ENCODE peak calls at places on chromosomes 11 and 22, in nine cellular contexts. Y is neural progenitor cell, J is endodermal cell, Q is suprapubic skin, Z is PC-3, R is A549, F is thyroid gland, G is kidney, C is Peyer's patch. E is an unnamed sample.

GRCh38 chr11:44654057-44654456 is 72.7 kb upstream of the TSPAN18 start:
- DNase-seq in Y (no peak), J (no peak), Q (no peak), Z (no peak), R (no peak), F (no peak), G (no peak), C (no peak), E (no peak)

GRCh38 chr11:1053121-1053901 is 16.8 kb upstream of the MUC6 start:
- DNase-seq in Y (no peak), J (no peak), Q (no peak), Z (peak), R (no peak), F (no peak), G (peak), C (no peak), E (no peak)

GRCh38 chr22:20750461-20751184 is 23.3 kb upstream of the SERPIND1 start:
- DNase-seq in Y (no peak), J (no peak), Q (no peak), Z (peak), R (peak), F (peak), G (peak), C (peak), E (no peak)

GRCh38 chr11:6205366-6205765 is at the start of gene C11orf42:
- DNase-seq in Y (no peak), J (no peak), Q (no peak), Z (no peak), R (no peak), F (no peak), G (no peak), C (no peak), E (no peak)

GRCh38 chr11:132844956-132845355 is 687.3 kb downstream of the OPCML start:
- DNase-seq in Y (no peak), J (no peak), Q (no peak), Z (peak), R (no peak), F (no peak), G (no peak), C (no peak), E (no peak)

GRCh38 chr22:40261783-40262182 is 84.1 kb downstream of the TNRC6B start:
- DNase-seq in Y (no peak), J (no peak), Q (no peak), Z (no peak), R (no peak), F (no peak), G (peak), C (no peak), E (no peak)

GRCh38 chr11:44623716-44624491 is 58.4 kb downstream of the CD82 start:
- DNase-seq in Y (no peak), J (peak), Q (peak), Z (no peak), R (no peak), F (peak), G (peak), C (peak), E (no peak)

GRCh38 chr11:95230054-95231034 is 658 bp downstream of the SESN3 start:
- DNase-seq in Y (peak), J (peak), Q (peak), Z (no peak), R (peak), F (peak), G (peak), C (peak), E (no peak)

GRCh38 chr11:57260937-57261783 is 24.1 kb upstream of the APLNR start:
- DNase-seq in Y (no peak), J (no peak), Q (no peak), Z (no peak), R (no peak), F (no peak), G (no peak), C (no peak), E (no peak)

GRCh38 chr11:125772834-125773505 is 5.7 kb downstream of the PATE2 start:
- DNase-seq in Y (no peak), J (no peak), Q (no peak), Z (no peak), R (no peak), F (no peak), G (no peak), C (no peak), E (no peak)

GRCh38 chr22:40235418-40235817 is 57.7 kb downstream of the TNRC6B start:
- DNase-seq in Y (no peak), J (no peak), Q (no peak), Z (peak), R (no peak), F (no peak), G (no peak), C (no peak), E (no peak)

GRCh38 chr11:10117709-10118341 is 176.2 kb downstream of the SBF2 start:
- DNase-seq in Y (no peak), J (no peak), Q (no peak), Z (peak), R (no peak), F (no peak), G (no peak), C (no peak), E (no peak)

GRCh38 chr11:19864141-19865120 is 151.8 kb downstream of the NAV2 start:
- DNase-seq in Y (peak), J (no peak), Q (no peak), Z (no peak), R (no peak), F (no peak), G (no peak), C (no peak), E (no peak)

GRCh38 chr11:43920598-43921419 is 21.6 kb upstream of the C11orf96 start:
- DNase-seq in Y (no peak), J (no peak), Q (no peak), Z (peak), R (peak), F (no peak), G (no peak), C (no peak), E (no peak)

GRCh38 chr11:47510231-47510630 is 42.7 kb downstream of the CELF1 start:
- DNase-seq in Y (no peak), J (no peak), Q (no peak), Z (peak), R (no peak), F (no peak), G (no peak), C (no peak), E (no peak)

GRCh38 chr22:24323233-24323632 is 52.6 kb downstream of the SPECC1L start:
- DNase-seq in Y (no peak), J (no peak), Q (no peak), Z (no peak), R (no peak), F (no peak), G (no peak), C (no peak), E (no peak)

GRCh38 chr11:82261367-82261766 is 472.3 kb downstream of the FAM181B start:
- DNase-seq in Y (no peak), J (no peak), Q (no peak), Z (no peak), R (no peak), F (no peak), G (no peak), C (no peak), E (no peak)

GRCh38 chr11:83835423-83835822 is 549.3 kb upstream of the CCDC90B start:
- DNase-seq in Y (no peak), J (no peak), Q (no peak), Z (no peak), R (no peak), F (no peak), G (no peak), C (no peak), E (no peak)

GRCh38 chr11:23123766-23124165 is 263.5 kb upstream of the CCDC179 start:
- DNase-seq in Y (no peak), J (no peak), Q (no peak), Z (peak), R (no peak), F (no peak), G (no peak), C (no peak), E (peak)

GRCh38 chr11:114321621-114322257 is 25.5 kb downstream of the NNMT start:
- DNase-seq in Y (no peak), J (no peak), Q (no peak), Z (peak), R (no peak), F (peak), G (peak), C (no peak), E (no peak)

GRCh38 chr11:69328231-69328630 is 34.3 kb downstream of the MYEOV start:
- DNase-seq in Y (no peak), J (peak), Q (peak), Z (no peak), R (no peak), F (no peak), G (no peak), C (peak), E (no peak)

GRCh38 chr22:41994506-41994905 is 4.1 kb upstream of the WBP2NL start:
- DNase-seq in Y (no peak), J (peak), Q (peak), Z (no peak), R (no peak), F (no peak), G (no peak), C (no peak), E (no peak)

GRCh38 chr22:40817737-40818136 is 1.4 kb downstream of the SLC25A17 start:
- DNase-seq in Y (no peak), J (no peak), Q (no peak), Z (no peak), R (no peak), F (no peak), G (no peak), C (no peak), E (no peak)

GRCh38 chr11:114169321-114169749 is 109.8 kb downstream of the ZBTB16 start:
- DNase-seq in Y (no peak), J (no peak), Q (peak), Z (no peak), R (no peak), F (no peak), G (no peak), C (no peak), E (no peak)

GRCh38 chr22:31173386-31174145 is 13.6 kb downstream of the RNF185 start:
- DNase-seq in Y (no peak), J (no peak), Q (no peak), Z (peak), R (peak), F (no peak), G (no peak), C (no peak), E (peak)

GRCh38 chr11:129846508-129847335 is 31.1 kb downstream of the TMEM45B start:
- DNase-seq in Y (no peak), J (no peak), Q (no peak), Z (peak), R (no peak), F (no peak), G (no peak), C (no peak), E (no peak)

GRCh38 chr22:17266261-17266971 is 47.2 kb upstream of the ADA2 start:
- DNase-seq in Y (peak), J (peak), Q (no peak), Z (no peak), R (no peak), F (no peak), G (peak), C (no peak), E (no peak)

GRCh38 chr11:64042301-64042700 is 6.6 kb downstream of the FLRT1 start:
- DNase-seq in Y (peak), J (no peak), Q (no peak), Z (no peak), R (no peak), F (no peak), G (no peak), C (no peak), E (no peak)

GRCh38 chr11:17479284-17480214 is 2.9 kb upstream of the ABCC8 start:
- DNase-seq in Y (peak), J (peak), Q (no peak), Z (peak), R (peak), F (peak), G (no peak), C (no peak), E (no peak)

GRCh38 chr11:19679952-19680823 is 32.4 kb upstream of the NAV2 start:
- DNase-seq in Y (peak), J (peak), Q (peak), Z (peak), R (peak), F (peak), G (peak), C (peak), E (no peak)

GRCh38 chr11:95501761-95502266 is 270.8 kb upstream of the SESN3 start:
- DNase-seq in Y (no peak), J (no peak), Q (no peak), Z (no peak), R (no peak), F (no peak), G (no peak), C (no peak), E (no peak)

GRCh38 chr11:124179311-124179710 is 3.8 kb upstream of the OR10D3 start:
- DNase-seq in Y (no peak), J (no peak), Q (no peak), Z (no peak), R (no peak), F (no peak), G (no peak), C (no peak), E (no peak)

GRCh38 chr11:118841469-118842222 is 42.0 kb upstream of the CXCR5 start:
- DNase-seq in Y (no peak), J (no peak), Q (no peak), Z (no peak), R (no peak), F (no peak), G (no peak), C (peak), E (no peak)

GRCh38 chr11:1750481-1750839 is at the start of gene IFITM10:
- DNase-seq in Y (peak), J (no peak), Q (no peak), Z (no peak), R (no peak), F (no peak), G (no peak), C (no peak), E (no peak)

GRCh38 chr11:6845383-6845782 is at the start of gene OR10A5:
- DNase-seq in Y (no peak), J (no peak), Q (no peak), Z (no peak), R (no peak), F (no peak), G (no peak), C (no peak), E (no peak)

GRCh38 chr11:29293825-29294224 is 723.0 kb downstream of the KCNA4 start:
- DNase-seq in Y (no peak), J (no peak), Q (no peak), Z (peak), R (peak), F (no peak), G (no peak), C (no peak), E (no peak)

GRCh38 chr11:57340228-57340627 is 2.1 kb downstream of the P2RX3 start:
- DNase-seq in Y (peak), J (peak), Q (no peak), Z (peak), R (no peak), F (no peak), G (no peak), C (no peak), E (no peak)

GRCh38 chr11:3879216-3879966 is 23.9 kb downstream of the STIM1 start:
- DNase-seq in Y (no peak), J (no peak), Q (no peak), Z (no peak), R (no peak), F (no peak), G (no peak), C (no peak), E (no peak)
- H3K4me3 ChIP-seq in Y (no peak), J (peak), Q (no peak), Z (no peak), R (no peak), F (no peak), G (no peak), C (no peak), E (no peak)

GRCh38 chr11:73942030-73942429 is 8.8 kb upstream of the DNAJB13 start:
- DNase-seq in Y (no peak), J (no peak), Q (no peak), Z (no peak), R (no peak), F (no peak), G (no peak), C (no peak), E (no peak)

GRCh38 chr11:73944901-73945300 is 5.9 kb upstream of the DNAJB13 start:
- DNase-seq in Y (no peak), J (no peak), Q (peak), Z (no peak), R (no peak), F (no peak), G (no peak), C (no peak), E (no peak)

GRCh38 chr11:73944085-73944484 is 6.7 kb upstream of the DNAJB13 start:
- DNase-seq in Y (no peak), J (no peak), Q (no peak), Z (no peak), R (no peak), F (no peak), G (no peak), C (no peak), E (no peak)

DNA sequence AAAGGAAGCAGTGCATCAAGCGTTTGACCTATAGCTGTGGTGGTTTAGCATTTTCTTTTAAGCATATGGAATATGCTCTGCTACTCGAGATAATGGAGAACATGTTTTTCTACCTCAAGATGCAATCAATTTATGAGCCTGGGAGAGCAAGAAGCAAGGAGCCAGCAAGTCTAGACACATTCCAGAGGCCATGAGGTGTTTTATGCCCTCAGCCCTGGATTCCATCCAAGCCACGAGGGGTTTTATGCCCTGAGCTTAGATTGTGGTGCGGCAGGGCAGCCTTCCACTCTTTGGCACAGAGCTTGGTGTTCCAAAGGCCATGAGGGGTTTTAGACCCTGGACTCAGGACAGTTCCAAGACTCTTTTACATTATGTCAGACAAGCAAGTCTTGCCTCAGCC is 11.7 kb upstream of the DNAJB13 start:
- DNase-seq in Y (no peak), J (no peak), Q (no peak), Z (peak), R (no peak), F (peak), G (no peak), C (no peak), E (no peak)
- TF ChIP-seq CTCF in Y (no peak), J (no peak), Q (no peak), Z (no peak), R (no peak), F (no peak), G (no peak), C (no peak), E (no peak)

GRCh38 chr22:19180740-19181410 is 2.3 kb upstream of the SLC25A1 start:
- DNase-seq in Y (peak), J (no peak), Q (no peak), Z (no peak), R (no peak), F (peak), G (no peak), C (no peak), E (no peak)

GRCh38 chr22:19182472-19183157 is 4.1 kb upstream of the SLC25A1 start:
- DNase-seq in Y (no peak), J (no peak), Q (no peak), Z (no peak), R (no peak), F (peak), G (no peak), C (no peak), E (no peak)

GRCh38 chr22:19184276-19184997 is 5.9 kb upstream of the SLC25A1 start:
- DNase-seq in Y (no peak), J (no peak), Q (no peak), Z (no peak), R (no peak), F (no peak), G (peak), C (no peak), E (no peak)

GRCh38 chr22:19181786-19182471 is 3.4 kb upstream of the SLC25A1 start:
- DNase-seq in Y (no peak), J (no peak), Q (no peak), Z (no peak), R (no peak), F (no peak), G (no peak), C (no peak), E (no peak)

DNA sequence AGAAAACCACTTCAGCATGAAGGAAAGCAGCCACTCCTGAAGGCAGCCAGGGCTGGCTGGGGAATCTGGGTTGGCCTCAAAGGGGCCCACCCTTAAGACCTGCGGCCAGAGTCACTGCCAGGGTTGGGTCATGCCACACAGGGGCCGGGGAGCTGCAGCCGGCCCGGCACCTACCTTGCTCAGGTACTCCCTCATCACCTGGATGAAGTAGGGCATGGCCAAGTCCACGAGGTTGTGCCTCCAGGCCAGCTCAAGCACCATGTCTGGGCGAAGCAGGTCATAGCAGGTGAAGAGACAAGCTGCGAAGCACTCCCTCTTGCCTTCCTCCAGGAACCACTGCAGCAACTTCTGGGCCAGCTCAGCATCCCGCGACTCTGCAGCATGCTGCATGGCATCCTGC is 4.7 kb upstream of the SLC25A1 start:
- DNase-seq in Y (no peak), J (no peak), Q (no peak), Z (no peak), R (no peak), F (peak), G (no peak), C (no peak), E (no peak)
- H3K4me3 ChIP-seq in Y (no peak), J (no peak), Q (no peak), Z (no peak), R (no peak), F (no peak), G (no peak), C (no peak), E (no peak)

GRCh38 chr11:11818529-11819121 is 23.1 kb upstream of the USP47 start:
- DNase-seq in Y (no peak), J (no peak), Q (no peak), Z (no peak), R (no peak), F (no peak), G (no peak), C (no peak), E (no peak)

GRCh38 chr11:11822946-11823345 is 18.8 kb upstream of the USP47 start:
- DNase-seq in Y (no peak), J (no peak), Q (no peak), Z (no peak), R (no peak), F (no peak), G (no peak), C (no peak), E (no peak)

GRCh38 chr11:11826260-11826659 is 15.5 kb upstream of the USP47 start:
- DNase-seq in Y (no peak), J (no peak), Q (no peak), Z (no peak), R (no peak), F (no peak), G (no peak), C (no peak), E (no peak)

GRCh38 chr11:11817957-11818356 is 23.8 kb upstream of the USP47 start:
- DNase-seq in Y (no peak), J (no peak), Q (no peak), Z (no peak), R (no peak), F (no peak), G (no peak), C (no peak), E (no peak)

DNA sequence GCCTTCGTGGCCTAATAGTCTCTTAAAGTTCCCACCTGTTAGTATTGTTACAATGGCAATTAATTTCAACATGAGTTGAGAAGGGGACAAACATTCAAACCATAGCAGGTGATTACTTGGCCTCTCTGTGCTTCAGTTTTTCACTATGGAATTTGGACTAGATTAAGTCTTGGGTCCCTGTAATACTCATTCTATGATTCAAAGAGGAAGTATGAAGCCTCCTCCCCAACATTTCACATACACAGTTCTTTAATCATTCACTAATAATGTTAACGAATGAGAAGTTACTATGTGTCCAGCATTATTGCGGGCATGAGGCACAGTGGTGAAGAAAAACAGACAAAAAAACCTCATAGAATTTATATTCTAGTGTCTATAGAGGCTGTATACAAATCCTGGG is 19.9 kb upstream of the USP47 start:
- DNase-seq in Y (no peak), J (no peak), Q (no peak), Z (no peak), R (no peak), F (no peak), G (no peak), C (no peak), E (no peak)
- TF ChIP-seq CTCF in Y (no peak), J (no peak), Q (no peak), Z (no peak), R (no peak), F (no peak), G (no peak), C (no peak), E (no peak)